ENCODE peak calls at places on chromosome 15, in seven cellular contexts. V, C, Y, W, O, N and P are unnamed samples.

GRCh38 chr15:66715736-66716667 is 14.0 kb downstream of the SMAD6 start:
- DNase-seq in V (no peak), C (no peak), Y (no peak), W (no peak), O (no peak), N (no peak), P (no peak)

GRCh38 chr15:80506494-80506893 is 102.3 kb downstream of the ARNT2 start:
- DNase-seq in V (no peak), C (no peak), Y (no peak), W (no peak), O (no peak), N (no peak), P (no peak)

GRCh38 chr15:31455499-31455898 is 128.9 kb downstream of the KLF13 start:
- DNase-seq in V (no peak), C (no peak), Y (no peak), W (no peak), O (no peak), N (no peak), P (no peak)

GRCh38 chr15:26148461-26148860 is 285.3 kb upstream of the ATP10A start:
- DNase-seq in V (no peak), C (no peak), Y (no peak), W (no peak), O (no peak), N (no peak), P (no peak)

GRCh38 chr15:74302821-74303359 is 64.6 kb downstream of the CYP11A1 start:
- DNase-seq in V (peak; percentile 43), C (no peak), Y (no peak), W (no peak), O (peak; percentile 27), N (no peak), P (peak; percentile 43)

GRCh38 chr15:71784719-71785118 is 25.6 kb upstream of the NR2E3 start:
- DNase-seq in V (no peak), C (no peak), Y (no peak), W (peak; percentile 10), O (no peak), N (no peak), P (no peak)

GRCh38 chr15:71313806-71314205 is 198.5 kb downstream of the THSD4 start:
- DNase-seq in V (no peak), C (no peak), Y (no peak), W (no peak), O (no peak), N (no peak), P (no peak)

GRCh38 chr15:31478781-31479221 is 152.2 kb downstream of the KLF13 start:
- DNase-seq in V (no peak), C (no peak), Y (no peak), W (peak; percentile 46), O (no peak), N (no peak), P (no peak)

GRCh38 chr15:83282859-83283812 is 1.3 kb downstream of the BNC1 start:
- DNase-seq in V (peak; percentile 52), C (no peak), Y (no peak), W (no peak), O (no peak), N (peak; percentile 23), P (no peak)

GRCh38 chr15:55859681-55860080 is 116.7 kb upstream of the PRTG start:
- DNase-seq in V (no peak), C (no peak), Y (no peak), W (no peak), O (no peak), N (no peak), P (no peak)

GRCh38 chr15:81085213-81085612 is 48.9 kb upstream of the CFAP161 start:
- DNase-seq in V (no peak), C (no peak), Y (no peak), W (no peak), O (no peak), N (no peak), P (no peak)

GRCh38 chr15:81419304-81419943 is 45.4 kb upstream of the TMC3 start:
- DNase-seq in V (no peak), C (no peak), Y (no peak), W (no peak), O (no peak), N (no peak), P (no peak)

GRCh38 chr15:72116680-72117447 is 1.1 kb downstream of the MYO9A start:
- DNase-seq in V (peak; percentile 51), C (no peak), Y (no peak), W (no peak), O (peak; percentile 42), N (peak; percentile 25), P (peak; percentile 46)

GRCh38 chr15:81749667-81750360 is 296.0 kb downstream of the MEX3B start:
- DNase-seq in V (no peak), C (no peak), Y (no peak), W (no peak), O (no peak), N (no peak), P (no peak)

GRCh38 chr15:66253643-66254363 is at the start of gene MEGF11:
- DNase-seq in V (no peak), C (no peak), Y (no peak), W (no peak), O (peak; percentile 34), N (peak; percentile 23), P (no peak)

GRCh38 chr15:62325597-62325996 is 160.5 kb upstream of the C2CD4B start:
- DNase-seq in V (no peak), C (no peak), Y (no peak), W (no peak), O (no peak), N (no peak), P (no peak)

GRCh38 chr15:80595391-80595790 is 99.7 kb upstream of the ABHD17C start:
- DNase-seq in V (no peak), C (no peak), Y (no peak), W (peak; percentile 43), O (no peak), N (no peak), P (no peak)

GRCh38 chr15:55823699-55824098 is 80.7 kb upstream of the PRTG start:
- DNase-seq in V (no peak), C (no peak), Y (no peak), W (no peak), O (no peak), N (no peak), P (no peak)

GRCh38 chr15:99704444-99704838 is 28.8 kb downstream of the LYSMD4 start:
- DNase-seq in V (no peak), C (no peak), Y (no peak), W (no peak), O (peak; percentile 34), N (no peak), P (peak; percentile 68)

GRCh38 chr15:33279613-33280205 is 31.1 kb upstream of the RYR3 start:
- DNase-seq in V (no peak), C (no peak), Y (no peak), W (no peak), O (no peak), N (no peak), P (no peak)

GRCh38 chr15:44289352-44289790 is 852 bp downstream of the GOLM2 start:
- DNase-seq in V (no peak), C (no peak), Y (no peak), W (no peak), O (no peak), N (no peak), P (no peak)

GRCh38 chr15:22913646-22914380 is 66.4 kb downstream of the CYFIP1 start:
- DNase-seq in V (no peak), C (peak; percentile 35), Y (no peak), W (no peak), O (no peak), N (no peak), P (no peak)

GRCh38 chr15:72934006-72934405 is 118.3 kb upstream of the NEO1 start:
- DNase-seq in V (no peak), C (no peak), Y (no peak), W (no peak), O (no peak), N (no peak), P (no peak)

GRCh38 chr15:28980709-28981350 is 95.1 kb downstream of the APBA2 start:
- DNase-seq in V (no peak), C (no peak), Y (no peak), W (no peak), O (no peak), N (no peak), P (no peak)

GRCh38 chr15:46618984-46619383 is 984.2 kb downstream of the SQOR start:
- DNase-seq in V (no peak), C (no peak), Y (no peak), W (no peak), O (no peak), N (no peak), P (no peak)

DNA sequence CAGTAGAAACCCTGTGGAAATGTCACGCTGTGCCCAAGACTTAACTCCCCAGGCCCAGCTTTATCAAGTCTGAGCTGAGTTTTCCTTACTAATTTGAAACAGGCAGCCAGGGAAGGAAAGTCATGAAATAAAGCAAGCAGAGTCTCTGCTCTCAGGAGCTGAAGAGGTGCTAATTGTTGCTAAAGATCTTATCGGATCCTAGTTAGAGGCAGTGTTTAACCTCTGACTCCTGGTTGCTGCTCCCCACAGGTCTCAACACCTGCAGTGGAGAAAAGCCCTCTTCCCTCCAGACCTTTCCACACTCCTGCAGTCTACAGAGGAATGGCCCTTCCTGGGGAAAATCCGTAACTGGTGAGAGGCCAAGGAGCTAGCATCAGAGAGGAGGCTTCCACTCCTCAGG is 628.2 kb downstream of the NTRK3 start:
- DNase-seq in V (no peak), C (no peak), Y (no peak), W (no peak), O (no peak), N (no peak), P (no peak)
- H3K4me3 ChIP-seq in V (no peak overlapping the region), C (no peak overlapping the region), Y (no peak overlapping the region), W (no peak overlapping the region), O (no peak overlapping the region), N (no peak overlapping the region), P (no peak overlapping the region)

GRCh38 chr15:69482686-69483256 is 30.2 kb downstream of the RPLP1 start:
- DNase-seq in V (no peak), C (no peak), Y (peak; percentile 84), W (peak; percentile 11), O (no peak), N (no peak), P (no peak)
- H3K27ac ChIP-seq in V (no peak overlapping the region), C (no peak overlapping the region), Y (no peak overlapping the region), W (no peak overlapping the region), O (no peak overlapping the region), N (no peak overlapping the region), P (no peak overlapping the region)

DNA sequence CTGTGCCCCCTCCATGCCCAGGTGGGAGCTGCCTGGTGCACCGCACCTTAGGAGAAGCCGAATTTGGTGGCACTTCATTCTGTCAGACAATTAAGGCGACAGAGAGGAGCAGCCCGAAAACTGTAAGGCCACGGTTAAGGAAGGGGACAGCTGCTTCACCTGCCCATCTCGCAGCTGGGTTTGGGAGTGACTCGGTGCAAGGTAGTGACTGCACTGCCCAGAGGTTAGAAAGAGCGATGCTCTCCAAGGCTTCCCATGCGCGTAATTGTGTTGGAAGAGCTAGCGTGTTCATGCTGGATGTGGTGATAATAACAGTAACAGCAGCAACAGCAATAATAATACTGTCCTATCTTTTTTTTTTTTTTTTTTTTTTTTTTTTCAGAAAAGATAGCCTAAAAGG is 616.8 kb downstream of the NR2F2 start:
- DNase-seq in V (no peak), C (no peak), Y (no peak), W (no peak), O (no peak), N (no peak), P (no peak)
- H3K4me3 ChIP-seq in V (no peak overlapping the region), C (no peak overlapping the region), Y (no peak overlapping the region), W (no peak overlapping the region), O (no peak overlapping the region), N (no peak overlapping the region), P (no peak overlapping the region)

DNA sequence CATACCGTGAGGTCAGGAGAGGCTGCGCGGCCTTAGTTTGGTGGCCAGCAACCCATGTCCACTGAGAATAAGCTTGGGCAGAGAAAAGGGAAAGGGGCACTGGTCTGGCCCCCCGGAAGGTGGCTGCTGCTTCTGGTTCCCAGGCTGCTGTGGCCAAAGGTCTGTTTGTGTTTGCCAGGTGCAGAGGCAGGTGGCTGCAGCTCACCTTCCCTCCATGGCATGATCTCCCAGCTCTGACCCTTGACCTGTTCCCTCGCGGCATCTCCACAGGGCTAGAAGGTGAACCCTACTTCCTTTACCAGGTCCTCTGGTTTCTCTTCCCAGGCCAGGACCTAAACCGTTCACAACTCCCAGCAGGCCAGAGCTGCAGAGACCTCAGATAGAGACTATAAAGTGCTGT is 13.8 kb downstream of the VPS18 start:
- DNase-seq in V (no peak), C (no peak), Y (no peak), W (no peak), O (no peak), N (no peak), P (no peak)
- H3K27ac ChIP-seq in V (peak overlapping the region; percentile 94), C (no peak overlapping the region), Y (peak overlapping the region; percentile 98), W (no peak overlapping the region), O (no peak overlapping the region), N (peak overlapping the region; percentile 97), P (peak overlapping the region; percentile 79)